ENCODE peak calls at places on chromosomes 1 and 21, in seven cellular contexts. H, L, Y, E, G, S and O are unnamed samples.
A peak's percentile ranks its signal among the peaks of the same experiment; 100 is the strongest.

GRCh38 chr1:209989525-209989924 is 51.5 kb downstream of the SYT14 start:
- DNase-seq in H (no peak), L (no peak), Y (no peak), E (peak; percentile 55), G (no peak), S (no peak), O (peak; percentile 28)

GRCh38 chr1:30864681-30865080 is 43.9 kb downstream of the SDC3 start:
- DNase-seq in H (no peak), L (no peak), Y (no peak), E (peak; percentile 36), G (no peak), S (no peak), O (no peak)

GRCh38 chr1:94398356-94398755 is 19.8 kb upstream of the ABCD3 start:
- DNase-seq in H (no peak), L (no peak), Y (no peak), E (no peak), G (no peak), S (no peak), O (no peak)

GRCh38 chr21:35226960-35227741 is 178.0 kb upstream of the RUNX1 start:
- DNase-seq in H (no peak), L (no peak), Y (no peak), E (no peak), G (no peak), S (no peak), O (no peak)

GRCh38 chr1:73980324-73981040 is 217.5 kb downstream of the LRRIQ3 start:
- DNase-seq in H (no peak), L (no peak), Y (no peak), E (peak; percentile 13), G (peak; percentile 47), S (no peak), O (no peak)

GRCh38 chr1:203915811-203916210 is 54.4 kb downstream of the SNRPE start:
- DNase-seq in H (no peak), L (no peak), Y (no peak), E (peak; percentile 31), G (no peak), S (no peak), O (no peak)

GRCh38 chr1:245155186-245156040 is 628 bp downstream of the KIF26B start:
- DNase-seq in H (no peak), L (no peak), Y (peak; percentile 75), E (peak; percentile 39), G (peak; percentile 65), S (no peak), O (peak; percentile 77)

GRCh38 chr1:165679282-165680036 is 18.9 kb downstream of the ALDH9A1 start:
- DNase-seq in H (no peak), L (no peak), Y (no peak), E (no peak), G (no peak), S (no peak), O (no peak)

GRCh38 chr1:2979191-2980072 is 41.8 kb upstream of the ACTRT2 start:
- DNase-seq in H (no peak), L (no peak), Y (no peak), E (no peak), G (no peak), S (no peak), O (peak; percentile 11)

GRCh38 chr1:12541274-12542137 is 76.5 kb downstream of the DHRS3 start:
- DNase-seq in H (peak; percentile 68), L (no peak), Y (no peak), E (peak; percentile 88), G (peak; percentile 51), S (no peak), O (no peak)

GRCh38 chr1:27332536-27333281 is 9.1 kb upstream of the SYTL1 start:
- DNase-seq in H (no peak), L (no peak), Y (peak; percentile 86), E (peak; percentile 39), G (peak; percentile 79), S (no peak), O (peak; percentile 87)

GRCh38 chr1:15056515-15057285 is 96.8 kb upstream of the TMEM51 start:
- DNase-seq in H (no peak), L (no peak), Y (no peak), E (peak; percentile 30), G (no peak), S (no peak), O (peak; percentile 44)

GRCh38 chr1:94713472-94714141 is 106.5 kb upstream of the SLC44A3 start:
- DNase-seq in H (peak; percentile 89), L (peak; percentile 37), Y (peak; percentile 83), E (peak; percentile 94), G (no peak), S (peak; percentile 73), O (peak; percentile 21)

GRCh38 chr1:198174297-198174696 is 17.5 kb downstream of the NEK7 start:
- DNase-seq in H (no peak), L (no peak), Y (no peak), E (no peak), G (no peak), S (no peak), O (no peak)

GRCh38 chr1:198178615-198179014 is 21.8 kb downstream of the NEK7 start:
- DNase-seq in H (no peak), L (no peak), Y (no peak), E (no peak), G (no peak), S (no peak), O (no peak)

GRCh38 chr1:198173832-198174231 is 17.0 kb downstream of the NEK7 start:
- DNase-seq in H (no peak), L (no peak), Y (no peak), E (no peak), G (no peak), S (no peak), O (no peak)

GRCh38 chr1:198176179-198176578 is 19.4 kb downstream of the NEK7 start:
- DNase-seq in H (no peak), L (no peak), Y (no peak), E (no peak), G (no peak), S (no peak), O (no peak)

GRCh38 chr1:198175418-198176170 is 18.8 kb downstream of the NEK7 start:
- DNase-seq in H (no peak), L (no peak), Y (no peak), E (peak; percentile 64), G (no peak), S (no peak), O (no peak)
- H3K4me3 ChIP-seq in H (no peak overlapping the region), L (no peak overlapping the region), Y (no peak overlapping the region), E (no peak overlapping the region), G (no peak overlapping the region), S (no peak overlapping the region), O (no peak overlapping the region)

DNA sequence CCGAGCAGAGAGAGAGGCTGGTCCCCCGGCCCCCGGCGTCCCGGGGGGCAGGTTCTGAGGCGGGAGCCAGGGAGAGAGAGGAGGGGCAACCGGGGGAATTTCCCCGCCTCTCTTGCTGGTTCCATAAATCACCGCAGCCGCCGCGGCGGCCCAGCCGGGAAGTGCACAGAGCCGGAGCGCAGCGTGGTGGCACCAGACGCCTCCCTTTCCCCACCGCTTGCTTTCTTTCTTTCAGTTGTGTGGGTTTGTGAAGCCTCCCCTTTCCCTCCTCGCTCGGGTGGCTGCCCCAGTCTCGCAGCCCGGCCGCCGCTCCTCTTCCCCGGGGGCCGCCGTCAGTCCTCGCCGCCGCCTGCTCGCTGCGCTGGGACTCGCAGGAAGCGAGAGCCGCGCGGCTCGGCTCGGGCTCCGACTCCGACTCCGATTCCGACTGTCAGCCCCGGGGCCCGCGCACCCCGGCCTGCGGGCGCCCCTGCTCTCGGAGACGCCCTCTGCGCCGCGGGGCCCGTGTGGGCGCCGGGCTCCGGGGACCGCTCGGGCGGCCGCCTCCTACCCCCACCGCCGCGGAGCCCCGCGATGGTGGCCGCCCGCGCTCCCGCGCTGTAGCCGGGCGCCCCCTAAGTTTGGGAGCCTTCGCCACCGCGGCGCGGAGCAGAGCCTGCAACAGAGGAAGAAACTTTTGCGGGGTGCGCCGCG is at the start of gene CACHD1:
- DNase-seq in H (peak; percentile 84), L (peak; percentile 81), Y (peak; percentile 85), E (peak; percentile 75), G (peak; percentile 92), S (no peak), O (peak; percentile 95)
- H3K4me3 ChIP-seq in H (peak within 1 kb of the TSS; percentile 73), L (peak within 1 kb of the TSS; percentile 60), Y (peak within 1 kb of the TSS; percentile 76), E (peak within 1 kb of the TSS; percentile 70), G (peak within 1 kb of the TSS; percentile 92), S (peak within 1 kb of the TSS; percentile 82), O (peak within 1 kb of the TSS; percentile 79)

GRCh38 chr1:183040600-183040999 is 17.4 kb downstream of the LAMC1 start:
- DNase-seq in H (no peak), L (no peak), Y (no peak), E (peak; percentile 33), G (no peak), S (no peak), O (peak; percentile 29)

GRCh38 chr1:183038913-183039312 is 15.7 kb downstream of the LAMC1 start:
- DNase-seq in H (no peak), L (no peak), Y (no peak), E (no peak), G (no peak), S (no peak), O (no peak)

GRCh38 chr1:183038333-183038876 is 15.2 kb downstream of the LAMC1 start:
- DNase-seq in H (no peak), L (no peak), Y (no peak), E (no peak), G (no peak), S (no peak), O (no peak)

GRCh38 chr1:183039985-183040447 is 16.8 kb downstream of the LAMC1 start:
- DNase-seq in H (no peak), L (no peak), Y (no peak), E (peak; percentile 71), G (no peak), S (no peak), O (no peak)

DNA sequence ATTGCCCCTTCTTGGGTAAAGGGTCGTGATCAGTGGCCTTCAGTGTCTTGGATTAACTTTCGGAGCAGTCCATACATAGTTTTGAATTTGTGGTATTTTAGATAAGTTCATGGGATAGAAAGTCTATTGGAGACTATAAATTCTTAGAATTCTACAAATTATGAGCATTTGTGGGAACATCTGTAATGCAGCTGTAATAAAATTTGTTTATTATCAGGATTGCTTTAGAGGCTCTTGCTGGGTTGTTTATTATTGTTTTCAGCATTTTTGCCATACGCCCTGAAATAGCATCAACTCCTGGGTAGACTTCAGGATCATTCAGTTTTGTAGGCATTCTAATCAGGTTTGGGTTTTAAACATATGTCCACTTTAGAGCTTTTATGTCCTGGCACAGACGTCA is 16.1 kb downstream of the LAMC1 start:
- DNase-seq in H (no peak), L (no peak), Y (no peak), E (no peak), G (no peak), S (no peak), O (peak; percentile 42)
- H3K4me3 ChIP-seq in H (no peak overlapping the region), L (no peak overlapping the region), Y (no peak overlapping the region), E (no peak overlapping the region), G (no peak overlapping the region), S (no peak overlapping the region), O (no peak overlapping the region)

DNA sequence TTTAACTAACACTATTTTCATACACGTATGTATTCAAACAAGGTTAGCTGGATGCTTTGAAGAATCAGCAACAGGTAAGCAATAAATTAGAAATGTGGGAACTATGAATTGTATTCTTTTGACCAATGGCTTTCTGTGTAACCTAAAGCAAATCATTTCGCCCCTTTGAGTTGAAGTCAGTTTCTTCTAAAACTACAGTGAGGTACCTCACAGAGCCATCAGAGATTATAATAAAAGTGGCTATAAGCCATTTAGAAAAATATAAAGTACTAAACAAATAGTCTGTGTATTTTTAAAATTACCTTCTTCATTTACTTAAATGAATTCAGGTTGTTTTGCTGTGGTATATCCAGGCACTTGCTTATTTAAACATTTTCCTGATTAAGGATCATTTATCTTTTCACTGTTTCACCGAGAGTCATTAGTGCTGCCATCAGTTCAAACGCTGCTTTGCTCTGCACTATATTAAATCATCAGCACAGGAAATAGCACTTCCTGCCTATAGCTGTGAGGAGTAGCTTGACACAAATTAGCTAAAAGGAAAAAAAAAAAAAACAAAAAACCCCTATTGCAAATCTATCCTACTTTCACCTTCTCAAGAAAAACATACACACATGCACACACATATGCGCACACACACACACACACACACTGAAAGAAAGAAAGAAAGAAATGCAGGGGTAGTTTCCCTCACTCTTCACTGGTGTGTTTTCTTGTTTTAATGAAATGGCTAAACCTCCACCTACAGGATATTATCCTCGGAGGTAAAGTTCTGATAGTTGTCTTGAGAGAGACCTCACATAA is 39.8 kb upstream of the C1orf105 start:
- DNase-seq in H (no peak), L (no peak), Y (no peak), E (no peak), G (no peak), S (no peak), O (no peak)
- H3K4me3 ChIP-seq in H (no peak overlapping the region), L (no peak overlapping the region), Y (no peak overlapping the region), E (no peak overlapping the region), G (no peak overlapping the region), S (no peak overlapping the region), O (no peak overlapping the region)